ENCODE peak calls at places on chromosome 14, in five cellular contexts. V is GM12864, T is activated gamma-delta T cell, L is T-helper 9 cell, F is fibroblast of lung. X is an unnamed sample.

GRCh38 chr14:65230287-65230728 is 128.0 kb upstream of the MAX start:
- DNase-seq in V (no peak), T (no peak), L (no peak), F (no peak), X (no peak)

GRCh38 chr14:95234426-95234825 is 77.1 kb upstream of the DICER1 start:
- DNase-seq in V (no peak), T (no peak), L (no peak), F (no peak), X (no peak)

GRCh38 chr14:103618999-103619398 is 10.0 kb upstream of the KLC1 start:
- DNase-seq in V (no peak), T (no peak), L (no peak), F (no peak), X (no peak)

GRCh38 chr14:20998674-20999366 is at the start of gene SLC39A2:
- DNase-seq in V (no peak), T (no peak), L (no peak), F (peak), X (no peak)

GRCh38 chr14:90785876-90786450 is 30.3 kb downstream of the TTC7B start:
- DNase-seq in V (no peak), T (no peak), L (no peak), F (no peak), X (no peak)

GRCh38 chr14:49207451-49207850 is 378.7 kb downstream of the RPS29 start:
- DNase-seq in V (no peak), T (no peak), L (no peak), F (no peak), X (no peak)

GRCh38 chr14:71049435-71050147 is 142.3 kb downstream of the PCNX1 start:
- DNase-seq in V (no peak), T (no peak), L (no peak), F (peak), X (no peak)

GRCh38 chr14:90664911-90665695 is 151.1 kb downstream of the TTC7B start:
- DNase-seq in V (no peak), T (no peak), L (no peak), F (peak), X (no peak)

GRCh38 chr14:47715330-47715729 is 39.9 kb upstream of the MDGA2 start:
- DNase-seq in V (no peak), T (no peak), L (no peak), F (peak), X (no peak)

GRCh38 chr14:39267592-39268112 is 33.9 kb downstream of the MIA2 start:
- DNase-seq in V (no peak), T (no peak), L (no peak), F (peak), X (no peak)

GRCh38 chr14:60381909-60382308 is 104.0 kb downstream of the C14orf39 start:
- DNase-seq in V (no peak), T (no peak), L (no peak), F (no peak), X (no peak)

GRCh38 chr14:47821134-47821533 is 145.7 kb upstream of the MDGA2 start:
- DNase-seq in V (no peak), T (no peak), L (no peak), F (no peak), X (no peak)

GRCh38 chr14:22552827-22553076 is 36.3 kb downstream of the DAD1 start:
- DNase-seq in V (no peak), T (no peak), L (no peak), F (no peak), X (no peak)

GRCh38 chr14:72751276-72752033 is 142.4 kb downstream of the DPF3 start:
- DNase-seq in V (no peak), T (no peak), L (no peak), F (peak), X (no peak)

X was measured in GM19239.